ENCODE peak calls at places on chromosomes 16 and 17, in nine cellular contexts. X is Calu3; F is hepatic stellate cell; N is endothelial cell; D is NCI-H1105; T is stimulated activated CD4-positive, alpha-beta T cell treated with anti-CD3 and anti-CD28 coated beads, TNF-alpha, amount 100 ng/mL, for 1 hour; V is AML-193; R is stimulated activated CD8-positive, alpha-beta memory T cell treated with anti-CD3 and anti-CD28 coated beads, Interleukin-7, amount 100 ng/mL, for 1 hour; I is stimulated activated naive B cell treated with anti-CD40 and anti-IgM and Interleukin-4, amounts not matched to agents 10 μg/mL and 1 μg/mL and 100 μg/mL, for 72 hours. E is an unnamed sample.

GRCh38 chr17:57699751-57700186 is 45.3 kb downstream of the CCDC182 start:
- DNase-seq in X (no peak), F (no peak), N (no peak), D (no peak), T (no peak), V (no peak), R (no peak), I (no peak), E (no peak)

GRCh38 chr16:12295395-12295794 is 318.9 kb downstream of the SNX29 start:
- DNase-seq in X (no peak), F (no peak), N (no peak), D (no peak), T (no peak), V (no peak), R (no peak), I (no peak), E (no peak)

GRCh38 chr17:83194189-83194565 is 114.8 kb downstream of the METRNL start:
- DNase-seq in X (no peak), F (no peak), N (no peak), D (no peak), T (no peak), V (peak; percentile 28), R (no peak), I (no peak), E (no peak)

GRCh38 chr16:30956601-30957455 is 726 bp upstream of the SETD1A start:
- DNase-seq in X (peak; percentile 92), F (peak; percentile 89), N (peak; percentile 91), D (peak; percentile 55), T (peak; percentile 88), V (peak; percentile 37), R (peak; percentile 68), I (peak; percentile 80), E (peak; percentile 89)

GRCh38 chr17:71252446-71252845 is 868.4 kb upstream of the SOX9 start:
- DNase-seq in X (no peak), F (no peak), N (no peak), D (no peak), T (no peak), V (no peak), R (no peak), I (no peak), E (no peak)

GRCh38 chr16:69830534-69831211 is 68.5 kb downstream of the WWP2 start:
- DNase-seq in X (peak; percentile 19), F (no peak), N (no peak), D (no peak), T (no peak), V (no peak), R (no peak), I (no peak), E (no peak)

GRCh38 chr17:49522329-49522890 is 27.3 kb downstream of the NGFR start:
- DNase-seq in X (no peak), F (no peak), N (no peak), D (no peak), T (no peak), V (no peak), R (no peak), I (no peak), E (no peak)

GRCh38 chr17:55356440-55357328 is 65.0 kb downstream of the MMD start:
- DNase-seq in X (peak; percentile 70), F (peak; percentile 49), N (peak; percentile 76), D (peak; percentile 25), T (peak; percentile 35), V (peak; percentile 73), R (peak; percentile 29), I (peak; percentile 36), E (peak; percentile 76)

GRCh38 chr17:62802531-62803205 is 5.4 kb downstream of the MARCHF10 start:
- DNase-seq in X (no peak), F (no peak), N (no peak), D (no peak), T (no peak), V (no peak), R (no peak), I (no peak), E (no peak)

GRCh38 chr17:7767425-7768021 is 50.0 kb downstream of the DNAH2 start:
- DNase-seq in X (peak; percentile 4), F (no peak), N (no peak), D (no peak), T (no peak), V (no peak), R (no peak), I (no peak), E (no peak)